ENCODE peak calls at places on chromosomes 3 and 15, in seven cellular contexts. One of them, this sample, is unnamed. For H3K27me3, the result is how much of the 10 kb centered on the place peaks cover.

GRCh38 chr3:150763841-150764483 is 993 bp upstream of the SIAH2 start:
- DNase-seq in SJSA1: peak
- DNase-seq in hepatocyte: peak
- DNase-seq in H9: peak
- DNase-seq in neural progenitor cell: peak
- DNase-seq in small intestine: peak
- DNase-seq in mesenchymal stem cell: peak
- DNase-seq in this sample: no peak

GRCh38 chr3:149016669-149017541 is 25.6 kb downstream of the GYG1 start:
- DNase-seq in hepatocyte: no peak
- DNase-seq in neural progenitor cell: no peak
- DNase-seq in H9: no peak
- DNase-seq in mesenchymal stem cell: peak
- DNase-seq in SJSA1: no peak
- DNase-seq in small intestine: no peak
- DNase-seq in this sample: peak

GRCh38 chr15:59294961-59295741 is 77.5 kb downstream of the MYO1E start:
- DNase-seq in neural progenitor cell: no peak
- DNase-seq in mesenchymal stem cell: peak
- DNase-seq in SJSA1: peak
- DNase-seq in small intestine: no peak
- DNase-seq in hepatocyte: no peak
- DNase-seq in H9: no peak
- DNase-seq in this sample: peak

GRCh38 chr3:129365296-129365695 is 63.1 kb downstream of the EFCAB12 start:
- DNase-seq in hepatocyte: no peak
- DNase-seq in mesenchymal stem cell: no peak
- DNase-seq in neural progenitor cell: no peak
- DNase-seq in SJSA1: no peak
- DNase-seq in small intestine: no peak
- DNase-seq in H9: no peak
- DNase-seq in this sample: no peak

GRCh38 chr3:177470200-177470941 is 273.1 kb upstream of the TBL1XR1 start:
- DNase-seq in H9: no peak
- DNase-seq in mesenchymal stem cell: peak
- DNase-seq in hepatocyte: no peak
- DNase-seq in SJSA1: no peak
- DNase-seq in small intestine: no peak
- DNase-seq in neural progenitor cell: no peak
- DNase-seq in this sample: no peak

GRCh38 chr3:50375200-50375931 is 16.0 kb upstream of the TMEM115 start:
- DNase-seq in hepatocyte: no peak
- DNase-seq in neural progenitor cell: peak
- DNase-seq in SJSA1: no peak
- DNase-seq in small intestine: no peak
- DNase-seq in H9: peak
- DNase-seq in mesenchymal stem cell: no peak
- DNase-seq in this sample: no peak

GRCh38 chr3:140568131-140568530 is 109.7 kb upstream of the TRIM42 start:
- DNase-seq in neural progenitor cell: no peak
- DNase-seq in small intestine: no peak
- DNase-seq in hepatocyte: no peak
- DNase-seq in SJSA1: no peak
- DNase-seq in H9: no peak
- DNase-seq in mesenchymal stem cell: no peak
- DNase-seq in this sample: no peak

GRCh38 chr15:38076806-38077205 is 142.4 kb downstream of the TMCO5A start:
- DNase-seq in SJSA1: peak
- DNase-seq in neural progenitor cell: peak
- DNase-seq in hepatocyte: no peak
- DNase-seq in small intestine: no peak
- DNase-seq in mesenchymal stem cell: no peak
- DNase-seq in H9: peak
- DNase-seq in this sample: no peak

GRCh38 chr3:32457971-32458471 is 44.6 kb downstream of the CMTM6 start:
- DNase-seq in mesenchymal stem cell: no peak
- DNase-seq in neural progenitor cell: no peak
- DNase-seq in SJSA1: no peak
- DNase-seq in H9: no peak
- DNase-seq in hepatocyte: no peak
- DNase-seq in small intestine: peak
- DNase-seq in this sample: no peak

GRCh38 chr15:34241376-34242350 is 16.8 kb downstream of the EMC4 start:
- DNase-seq in neural progenitor cell: peak
- DNase-seq in mesenchymal stem cell: peak
- DNase-seq in H9: no peak
- DNase-seq in hepatocyte: peak
- DNase-seq in small intestine: peak
- DNase-seq in SJSA1: no peak
- DNase-seq in this sample: peak

GRCh38 chr3:141486735-141487418 is at the start of gene RASA2:
- DNase-seq in H9: peak
- DNase-seq in SJSA1: peak
- DNase-seq in hepatocyte: peak
- DNase-seq in mesenchymal stem cell: peak
- DNase-seq in neural progenitor cell: peak
- DNase-seq in small intestine: peak
- DNase-seq in this sample: no peak

GRCh38 chr15:56805466-56806146 is 72.3 kb upstream of the ZNF280D start:
- DNase-seq in SJSA1: peak
- DNase-seq in small intestine: peak
- DNase-seq in mesenchymal stem cell: peak
- DNase-seq in neural progenitor cell: no peak
- DNase-seq in H9: no peak
- DNase-seq in hepatocyte: peak
- DNase-seq in this sample: peak

GRCh38 chr3:45906681-45907220 is 20.4 kb downstream of the CCR9 start:
- DNase-seq in mesenchymal stem cell: peak
- DNase-seq in small intestine: no peak
- DNase-seq in neural progenitor cell: peak
- DNase-seq in H9: peak
- DNase-seq in hepatocyte: peak
- DNase-seq in SJSA1: no peak
- DNase-seq in this sample: peak

GRCh38 chr15:40055576-40056293 is 16.8 kb upstream of the SRP14 start:
- DNase-seq in H9: no peak
- DNase-seq in SJSA1: no peak
- DNase-seq in hepatocyte: no peak
- DNase-seq in small intestine: no peak
- DNase-seq in mesenchymal stem cell: no peak
- DNase-seq in neural progenitor cell: no peak
- DNase-seq in this sample: no peak

GRCh38 chr3:183265713-183266417 is 12.8 kb downstream of the B3GNT5 start:
- DNase-seq in mesenchymal stem cell: peak
- DNase-seq in H9: no peak
- DNase-seq in small intestine: peak
- DNase-seq in SJSA1: peak
- DNase-seq in hepatocyte: peak
- DNase-seq in neural progenitor cell: peak
- DNase-seq in this sample: peak

GRCh38 chr3:46883252-46884185 is 6.0 kb downstream of the PTH1R start:
- DNase-seq in small intestine: no peak
- DNase-seq in hepatocyte: peak
- DNase-seq in mesenchymal stem cell: peak
- DNase-seq in H9: no peak
- DNase-seq in neural progenitor cell: peak
- DNase-seq in SJSA1: no peak
- DNase-seq in this sample: no peak

GRCh38 chr15:48996276-48996675 is 32.6 kb upstream of the SHC4 start:
- DNase-seq in H9: no peak
- DNase-seq in small intestine: no peak
- DNase-seq in neural progenitor cell: no peak
- DNase-seq in SJSA1: no peak
- DNase-seq in hepatocyte: no peak
- DNase-seq in mesenchymal stem cell: no peak
- DNase-seq in this sample: peak

GRCh38 chr3:98567646-98568280 is 25.6 kb downstream of the CPOX start:
- DNase-seq in SJSA1: no peak
- DNase-seq in H9: no peak
- DNase-seq in mesenchymal stem cell: no peak
- DNase-seq in small intestine: no peak
- DNase-seq in neural progenitor cell: no peak
- DNase-seq in hepatocyte: no peak
- DNase-seq in this sample: no peak

GRCh38 chr15:56795400-56795983 is 62.2 kb upstream of the ZNF280D start:
- DNase-seq in SJSA1: no peak
- DNase-seq in mesenchymal stem cell: no peak
- DNase-seq in H9: no peak
- DNase-seq in small intestine: no peak
- DNase-seq in neural progenitor cell: no peak
- DNase-seq in hepatocyte: no peak
- DNase-seq in this sample: no peak

GRCh38 chr3:122987231-122987630 is 40.3 kb downstream of the SEMA5B start:
- DNase-seq in H9: no peak
- DNase-seq in small intestine: no peak
- DNase-seq in hepatocyte: no peak
- DNase-seq in SJSA1: no peak
- DNase-seq in mesenchymal stem cell: no peak
- DNase-seq in neural progenitor cell: peak
- DNase-seq in this sample: no peak

GRCh38 chr3:122989856-122990575 is 37.5 kb downstream of the SEMA5B start:
- DNase-seq in H9: no peak
- DNase-seq in neural progenitor cell: no peak
- DNase-seq in hepatocyte: no peak
- DNase-seq in SJSA1: no peak
- DNase-seq in mesenchymal stem cell: no peak
- DNase-seq in small intestine: no peak
- DNase-seq in this sample: no peak

GRCh38 chr3:122986790-122987189 is 40.8 kb downstream of the SEMA5B start:
- DNase-seq in mesenchymal stem cell: no peak
- DNase-seq in SJSA1: no peak
- DNase-seq in hepatocyte: no peak
- DNase-seq in neural progenitor cell: peak
- DNase-seq in H9: peak
- DNase-seq in small intestine: no peak
- DNase-seq in this sample: no peak

GRCh38 chr3:122988507-122988906 is 39.1 kb downstream of the SEMA5B start:
- DNase-seq in neural progenitor cell: no peak
- DNase-seq in H9: no peak
- DNase-seq in hepatocyte: no peak
- DNase-seq in SJSA1: no peak
- DNase-seq in small intestine: no peak
- DNase-seq in mesenchymal stem cell: no peak
- DNase-seq in this sample: no peak

GRCh38 chr3:122987726-122988319 is 39.7 kb downstream of the SEMA5B start:
- DNase-seq in H9: no peak
- DNase-seq in SJSA1: no peak
- DNase-seq in small intestine: no peak
- DNase-seq in hepatocyte: no peak
- DNase-seq in mesenchymal stem cell: no peak
- DNase-seq in neural progenitor cell: no peak
- DNase-seq in this sample: no peak
- H3K27me3 ChIP-seq in H9: under half
- H3K27me3 ChIP-seq in SJSA1: under half
- H3K27me3 ChIP-seq in small intestine: under half
- H3K27me3 ChIP-seq in hepatocyte: under half
- H3K27me3 ChIP-seq in mesenchymal stem cell: half or more
- H3K27me3 ChIP-seq in neural progenitor cell: under half
- H3K27me3 ChIP-seq in this sample: half or more

GRCh38 chr3:37510749-37511148 is 336.4 kb upstream of the LRRFIP2 start:
- DNase-seq in hepatocyte: no peak
- DNase-seq in H9: no peak
- DNase-seq in mesenchymal stem cell: no peak
- DNase-seq in SJSA1: no peak
- DNase-seq in neural progenitor cell: no peak
- DNase-seq in small intestine: no peak
- DNase-seq in this sample: no peak
- H3K27me3 ChIP-seq in hepatocyte: under half
- H3K27me3 ChIP-seq in H9: under half
- H3K27me3 ChIP-seq in mesenchymal stem cell: under half
- H3K27me3 ChIP-seq in SJSA1: under half
- H3K27me3 ChIP-seq in neural progenitor cell: under half
- H3K27me3 ChIP-seq in small intestine: under half
- H3K27me3 ChIP-seq in this sample: under half

DNA sequence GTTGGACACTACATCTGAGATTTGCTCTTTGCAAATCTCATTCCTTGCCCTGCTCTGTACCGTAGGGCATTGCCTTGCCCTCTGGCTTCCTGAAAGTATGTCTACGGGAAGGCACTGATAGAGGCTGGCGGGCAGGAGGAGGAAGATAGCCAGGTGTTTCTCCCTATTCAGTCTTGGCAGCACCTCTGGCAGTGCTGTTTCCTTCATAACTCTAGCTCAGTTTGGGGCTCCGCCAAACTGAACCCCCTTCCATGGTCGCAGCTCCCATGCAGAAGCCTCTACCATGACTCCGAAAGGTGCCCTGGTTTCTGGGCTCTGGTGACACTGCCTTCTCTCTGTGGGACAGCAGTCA is 122.3 kb upstream of the PRR20G start:
- DNase-seq in neural progenitor cell: no peak
- DNase-seq in mesenchymal stem cell: no peak
- DNase-seq in H9: no peak
- DNase-seq in small intestine: no peak
- DNase-seq in hepatocyte: no peak
- DNase-seq in SJSA1: no peak
- DNase-seq in this sample: no peak
- H3K27me3 ChIP-seq in neural progenitor cell: under half
- H3K27me3 ChIP-seq in mesenchymal stem cell: under half
- H3K27me3 ChIP-seq in H9: under half
- H3K27me3 ChIP-seq in small intestine: under half
- H3K27me3 ChIP-seq in hepatocyte: under half
- H3K27me3 ChIP-seq in SJSA1: under half
- H3K27me3 ChIP-seq in this sample: under half

DNA sequence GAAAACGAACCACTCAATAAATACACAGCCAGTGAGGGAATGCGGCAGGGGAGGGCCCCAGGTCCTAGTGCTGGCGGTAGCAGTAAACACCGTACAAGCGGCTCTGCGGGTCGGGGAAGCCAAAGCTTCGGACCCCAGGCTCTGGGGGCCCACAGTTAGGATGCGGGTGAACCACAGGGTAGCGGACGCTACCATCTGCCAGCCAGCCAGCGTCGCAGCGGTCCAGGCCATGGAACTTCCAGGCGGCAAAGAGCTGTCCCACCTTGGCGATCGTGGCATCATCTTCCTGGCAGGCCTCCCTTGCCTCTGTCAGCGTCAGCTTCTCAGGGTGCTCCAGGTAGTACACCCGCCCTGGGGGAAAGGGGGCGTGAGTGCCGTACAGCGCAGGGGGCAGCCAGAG is 17.4 kb downstream of the HAPLN3 start:
- DNase-seq in H9: no peak
- DNase-seq in small intestine: no peak
- DNase-seq in hepatocyte: no peak
- DNase-seq in mesenchymal stem cell: no peak
- DNase-seq in SJSA1: no peak
- DNase-seq in neural progenitor cell: no peak
- DNase-seq in this sample: no peak
- H3K27me3 ChIP-seq in H9: under half
- H3K27me3 ChIP-seq in small intestine: under half
- H3K27me3 ChIP-seq in hepatocyte: under half
- H3K27me3 ChIP-seq in mesenchymal stem cell: under half
- H3K27me3 ChIP-seq in SJSA1: under half
- H3K27me3 ChIP-seq in neural progenitor cell: under half
- H3K27me3 ChIP-seq in this sample: under half